ENCODE peak calls at places on chromosomes 3 and 15, in six cellular contexts. J is left kidney; N is Ammon's horn; A is cardiac fibroblast; R is HEK293T; H is CD4-positive, alpha-beta memory T cell. X is an unnamed sample.

GRCh38 chr15:42772126-42772525 is 35.2 kb upstream of the CDAN1 start:
- DNase-seq in J (no peak), N (no peak), A (peak), R (no peak), H (no peak), X (no peak)

GRCh38 chr3:107979538-107979937 is 111.3 kb downstream of the CD47 start:
- DNase-seq in J (peak), N (no peak), A (peak), R (no peak), H (no peak), X (no peak)

GRCh38 chr3:190677001-190677400 is 163.1 kb downstream of the IL1RAP start:
- DNase-seq in J (no peak), N (no peak), A (peak), R (no peak), H (no peak), X (peak)

GRCh38 chr3:145145461-145145860 is 1015.5 kb downstream of the PLOD2 start:
- DNase-seq in J (no peak), N (no peak), A (no peak), R (no peak), H (no peak), X (no peak)

GRCh38 chr3:193563999-193564398 is 9.3 kb upstream of the ATP13A4 start:
- DNase-seq in J (peak), N (peak), A (peak), R (no peak), H (no peak), X (no peak)

GRCh38 chr3:17088602-17089313 is 204.0 kb downstream of the PLCL2 start:
- DNase-seq in J (no peak), N (peak), A (no peak), R (no peak), H (peak), X (no peak)

GRCh38 chr3:136699271-136699828 is 52.8 kb downstream of the STAG1 start:
- DNase-seq in J (peak), N (no peak), A (peak), R (no peak), H (no peak), X (no peak)

GRCh38 chr3:100891033-100891432 is 102.2 kb downstream of the ABI3BP start:
- DNase-seq in J (no peak), N (no peak), A (peak), R (no peak), H (no peak), X (peak)

GRCh38 chr3:127299276-127299675 is 11.4 kb upstream of the PRR20G start:
- DNase-seq in J (no peak), N (peak), A (no peak), R (no peak), H (no peak), X (no peak)

GRCh38 chr15:72168131-72168825 is 29.3 kb downstream of the GRAMD2A start:
- DNase-seq in J (peak), N (no peak), A (peak), R (no peak), H (peak), X (peak)

GRCh38 chr15:70427531-70428120 is 329.9 kb upstream of the TLE3 start:
- DNase-seq in J (no peak), N (no peak), A (no peak), R (no peak), H (no peak), X (no peak)

GRCh38 chr3:172707967-172708366 is 2.9 kb downstream of the NCEH1 start:
- DNase-seq in J (no peak), N (no peak), A (peak), R (no peak), H (no peak), X (peak)

GRCh38 chr3:198070871-198071270 is 110.9 kb downstream of the LMLN start:
- DNase-seq in J (no peak), N (no peak), A (no peak), R (no peak), H (no peak), X (no peak)

GRCh38 chr3:47578119-47578630 is 490 bp downstream of the CSPG5 start:
- DNase-seq in J (peak), N (peak), A (peak), R (peak), H (peak), X (peak)

GRCh38 chr3:194675081-194675640 is 3.2 kb upstream of the LSG1 start:
- DNase-seq in J (no peak), N (no peak), A (peak), R (no peak), H (no peak), X (no peak)

GRCh38 chr3:186593862-186594261 is 19.0 kb upstream of the AHSG start:
- DNase-seq in J (no peak), N (no peak), A (no peak), R (no peak), H (no peak), X (no peak)

GRCh38 chr3:170961616-170962400 is 53.4 kb upstream of the EIF5A2 start:
- DNase-seq in J (peak), N (peak), A (peak), R (peak), H (peak), X (peak)

GRCh38 chr15:44265757-44266156 is 22.8 kb upstream of the GOLM2 start:
- DNase-seq in J (no peak), N (no peak), A (no peak), R (no peak), H (no peak), X (peak)

GRCh38 chr3:46284981-46285683 is 42.9 kb downstream of the CCR3 start:
- DNase-seq in J (no peak), N (no peak), A (no peak), R (no peak), H (peak), X (peak)

GRCh38 chr3:52402101-52402521 is 42.8 kb downstream of the SEMA3G start:
- DNase-seq in J (no peak), N (no peak), A (no peak), R (no peak), H (no peak), X (no peak)

GRCh38 chr15:61474796-61475195 is 245.7 kb upstream of the RORA start:
- DNase-seq in J (no peak), N (no peak), A (peak), R (no peak), H (no peak), X (peak)

GRCh38 chr3:196523841-196524240 is 8.7 kb upstream of the SMCO1 start:
- DNase-seq in J (no peak), N (no peak), A (no peak), R (no peak), H (no peak), X (no peak)

GRCh38 chr3:71358243-71358642 is 225.3 kb downstream of the FOXP1 start:
- DNase-seq in J (no peak), N (no peak), A (no peak), R (no peak), H (no peak), X (no peak)

GRCh38 chr3:122986790-122987189 is 40.8 kb downstream of the SEMA5B start:
- DNase-seq in J (no peak), N (no peak), A (no peak), R (no peak), H (no peak), X (no peak)

GRCh38 chr3:54780336-54780735 is 147.5 kb downstream of the LRTM1 start:
- DNase-seq in J (peak), N (no peak), A (no peak), R (no peak), H (no peak), X (no peak)

GRCh38 chr3:166265153-166265552 is 427.9 kb upstream of the BCHE start:
- DNase-seq in J (no peak), N (no peak), A (no peak), R (no peak), H (no peak), X (peak)

GRCh38 chr15:51576911-51577500 is 45.6 kb downstream of the DMXL2 start:
- DNase-seq in J (no peak), N (no peak), A (peak), R (peak), H (no peak), X (no peak)

GRCh38 chr3:197682713-197683112 is 54.0 kb downstream of the RUBCN start:
- DNase-seq in J (no peak), N (no peak), A (peak), R (no peak), H (no peak), X (peak)

GRCh38 chr3:184379375-184380209 is at the start of gene CHRD:
- DNase-seq in J (peak), N (no peak), A (no peak), R (no peak), H (no peak), X (no peak)

GRCh38 chr3:79245295-79246138 is 522.3 kb downstream of the ROBO1 start:
- DNase-seq in J (no peak), N (no peak), A (peak), R (no peak), H (no peak), X (no peak)

GRCh38 chr15:72338617-72339321 is 18.8 kb upstream of the CELF6 start:
- DNase-seq in J (no peak), N (no peak), A (peak), R (no peak), H (no peak), X (no peak)

GRCh38 chr15:66875588-66876422 is 173.8 kb downstream of the SMAD6 start:
- DNase-seq in J (no peak), N (no peak), A (no peak), R (peak), H (no peak), X (peak)

GRCh38 chr3:78281381-78281780 is 1241.5 kb downstream of the ROBO2 start:
- DNase-seq in J (peak), N (no peak), A (no peak), R (no peak), H (no peak), X (no peak)

GRCh38 chr15:60362318-60363023 is 35.3 kb downstream of the ANXA2 start:
- DNase-seq in J (no peak), N (no peak), A (peak), R (no peak), H (peak), X (peak)

GRCh38 chr3:128486692-128487537 is 6.1 kb downstream of the GATA2 start:
- DNase-seq in J (peak), N (no peak), A (peak), R (peak), H (no peak), X (peak)

GRCh38 chr3:120641696-120642246 is 40.3 kb downstream of the HGD start:
- DNase-seq in J (no peak), N (peak), A (no peak), R (no peak), H (no peak), X (no peak)

GRCh38 chr3:106167728-106168127 is 298.9 kb upstream of the CBLB start:
- DNase-seq in J (no peak), N (no peak), A (no peak), R (no peak), H (no peak), X (no peak)

GRCh38 chr3:34683851-34684250 is 885.4 kb downstream of the PDCD6IP start:
- DNase-seq in J (peak), N (peak), A (peak), R (peak), H (no peak), X (peak)

X was measured in ELR.